ENCODE peak calls at places on chromosomes 6 and 20, in five cellular contexts. One of them, this sample, is unnamed.

GRCh38 chr20:62724692-62725595 is 16.3 kb downstream of the NTSR1 start:
- DNase-seq in A549: no peak
- DNase-seq in tibial nerve: no peak
- DNase-seq in SK-N-SH: no peak
- DNase-seq in transverse colon: no peak
- DNase-seq in this sample: no peak

GRCh38 chr6:8707956-8708772 is 272.8 kb upstream of the SLC35B3 start:
- DNase-seq in A549: peak; percentile 37
- DNase-seq in tibial nerve: no peak
- DNase-seq in SK-N-SH: no peak
- DNase-seq in transverse colon: peak; percentile 34
- DNase-seq in this sample: peak; percentile 61

GRCh38 chr20:63664861-63665594 is 6.9 kb downstream of the RTEL1 start:
- DNase-seq in A549: no peak
- DNase-seq in tibial nerve: no peak
- DNase-seq in SK-N-SH: peak; percentile 55
- DNase-seq in transverse colon: no peak
- DNase-seq in this sample: peak; percentile 64

GRCh38 chr20:52105573-52106422 is 85.8 kb downstream of the ZFP64 start:
- DNase-seq in A549: peak; percentile 68
- DNase-seq in tibial nerve: no peak
- DNase-seq in SK-N-SH: no peak
- DNase-seq in transverse colon: no peak
- DNase-seq in this sample: no peak

GRCh38 chr6:68059894-68060293 is 575.2 kb upstream of the ADGRB3 start:
- DNase-seq in A549: no peak
- DNase-seq in tibial nerve: no peak
- DNase-seq in SK-N-SH: no peak
- DNase-seq in transverse colon: no peak
- DNase-seq in this sample: no peak

GRCh38 chr6:142925575-142926110 is 19.3 kb downstream of the HIVEP2 start:
- DNase-seq in A549: peak; percentile 18
- DNase-seq in tibial nerve: no peak
- DNase-seq in SK-N-SH: no peak
- DNase-seq in transverse colon: no peak
- DNase-seq in this sample: no peak

GRCh38 chr20:6053064-6053775 is 640 bp downstream of the LRRN4 start:
- DNase-seq in A549: no peak
- DNase-seq in tibial nerve: no peak
- DNase-seq in SK-N-SH: no peak
- DNase-seq in transverse colon: no peak
- DNase-seq in this sample: no peak

GRCh38 chr6:37495199-37495913 is 4.3 kb downstream of the CCDC167 start:
- DNase-seq in A549: no peak
- DNase-seq in tibial nerve: no peak
- DNase-seq in SK-N-SH: peak; percentile 66
- DNase-seq in transverse colon: no peak
- DNase-seq in this sample: no peak

GRCh38 chr6:41492261-41492891 is 53.8 kb upstream of the FOXP4 start:
- DNase-seq in A549: no peak
- DNase-seq in tibial nerve: no peak
- DNase-seq in SK-N-SH: no peak
- DNase-seq in transverse colon: no peak
- DNase-seq in this sample: no peak

GRCh38 chr6:98835149-98836024 is 1.0 kb downstream of the POU3F2 start:
- DNase-seq in A549: peak; percentile 9
- DNase-seq in tibial nerve: no peak
- DNase-seq in SK-N-SH: peak; percentile 78
- DNase-seq in transverse colon: no peak
- DNase-seq in this sample: no peak
- H3K4me3 ChIP-seq in A549: peak overlapping the region; percentile 55
- H3K4me3 ChIP-seq in tibial nerve: peak overlapping the region; percentile 38
- H3K4me3 ChIP-seq in SK-N-SH: peak overlapping the region; percentile 69
- H3K4me3 ChIP-seq in transverse colon: no peak overlapping the region
- H3K4me3 ChIP-seq in this sample: peak overlapping the region; percentile 58

DNA sequence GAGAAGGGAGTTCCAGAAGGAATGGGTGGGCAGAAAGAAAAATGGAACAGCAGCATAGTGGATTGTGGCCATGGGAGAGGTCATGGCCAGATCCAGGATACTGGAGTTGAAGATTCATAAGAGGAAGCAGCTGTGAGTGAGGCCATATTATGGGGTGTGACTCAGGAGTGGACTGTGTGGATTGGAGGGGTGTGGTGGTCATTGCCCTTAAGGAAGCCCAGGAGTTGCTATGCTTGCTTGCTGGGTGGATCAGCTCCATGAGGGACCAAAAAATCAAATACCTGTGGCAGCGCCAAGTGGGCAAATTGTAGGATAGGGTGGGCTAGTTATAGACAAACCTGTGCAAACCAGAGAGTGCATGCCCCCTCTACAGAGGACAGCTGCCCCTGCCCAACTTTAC is 18.3 kb downstream of the LRRC1 start:
- DNase-seq in A549: no peak
- DNase-seq in tibial nerve: no peak
- DNase-seq in SK-N-SH: no peak
- DNase-seq in transverse colon: peak; percentile 70
- DNase-seq in this sample: no peak
- TF ChIP-seq EP300 in A549: no peak
- TF ChIP-seq EP300 in tibial nerve: no peak
- TF ChIP-seq EP300 in SK-N-SH: no peak
- TF ChIP-seq EP300 in transverse colon: no peak
- TF ChIP-seq EP300 in this sample: no peak

GRCh38 chr6:89267918-89268317 is 47.2 kb downstream of the GABRR2 start:
- DNase-seq in A549: no peak
- DNase-seq in tibial nerve: no peak
- DNase-seq in SK-N-SH: no peak
- DNase-seq in transverse colon: no peak
- DNase-seq in this sample: no peak
- H3K4me3 ChIP-seq in A549: no peak overlapping the region
- H3K4me3 ChIP-seq in tibial nerve: no peak overlapping the region
- H3K4me3 ChIP-seq in SK-N-SH: no peak overlapping the region
- H3K4me3 ChIP-seq in transverse colon: no peak overlapping the region
- H3K4me3 ChIP-seq in this sample: no peak overlapping the region

GRCh38 chr20:38127011-38127621 is 38.0 kb downstream of the TGM2 start:
- DNase-seq in A549: peak; percentile 58
- DNase-seq in tibial nerve: peak; percentile 26
- DNase-seq in SK-N-SH: no peak
- DNase-seq in transverse colon: no peak
- DNase-seq in this sample: no peak
- TF ChIP-seq EP300 in A549: no peak
- TF ChIP-seq EP300 in tibial nerve: peak; percentile 44
- TF ChIP-seq EP300 in SK-N-SH: peak; percentile 66
- TF ChIP-seq EP300 in transverse colon: no peak
- TF ChIP-seq EP300 in this sample: no peak

DNA sequence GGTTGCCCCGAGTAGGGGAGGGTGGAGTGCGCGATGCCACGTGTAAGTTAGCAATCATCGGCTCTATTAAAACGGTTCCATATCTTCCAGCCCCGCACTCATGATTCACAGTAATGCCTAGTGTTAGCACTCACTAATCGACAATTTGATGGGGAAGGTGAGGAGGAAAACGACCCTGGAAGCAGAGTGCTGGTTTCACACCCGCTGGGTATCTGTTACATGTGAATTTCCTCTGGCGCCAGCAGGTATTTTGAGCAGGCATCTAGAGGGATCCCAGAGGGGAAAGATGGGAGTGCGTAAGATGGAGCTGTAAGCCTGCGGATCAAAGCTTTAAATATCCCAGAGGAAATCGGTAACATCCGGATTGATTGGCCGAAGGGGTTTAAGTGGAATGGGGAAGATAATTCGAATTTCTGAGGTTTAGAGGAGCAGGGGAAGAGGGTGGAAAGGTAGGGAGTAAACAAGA is 34.7 kb upstream of the TCF21 start:
- DNase-seq in A549: no peak
- DNase-seq in tibial nerve: no peak
- DNase-seq in SK-N-SH: no peak
- DNase-seq in transverse colon: no peak
- DNase-seq in this sample: no peak
- H3K4me3 ChIP-seq in A549: no peak overlapping the region
- H3K4me3 ChIP-seq in tibial nerve: no peak overlapping the region
- H3K4me3 ChIP-seq in SK-N-SH: no peak overlapping the region
- H3K4me3 ChIP-seq in transverse colon: no peak overlapping the region
- H3K4me3 ChIP-seq in this sample: no peak overlapping the region

GRCh38 chr6:137352859-137353258 is 133.7 kb upstream of the IFNGR1 start:
- DNase-seq in A549: peak; percentile 18
- DNase-seq in tibial nerve: no peak
- DNase-seq in SK-N-SH: no peak
- DNase-seq in transverse colon: peak; percentile 12
- DNase-seq in this sample: no peak

GRCh38 chr6:137350857-137351256 is 131.7 kb upstream of the IFNGR1 start:
- DNase-seq in A549: no peak
- DNase-seq in tibial nerve: no peak
- DNase-seq in SK-N-SH: no peak
- DNase-seq in transverse colon: no peak
- DNase-seq in this sample: no peak

GRCh38 chr6:137348777-137349176 is 129.6 kb upstream of the IFNGR1 start:
- DNase-seq in A549: no peak
- DNase-seq in tibial nerve: no peak
- DNase-seq in SK-N-SH: no peak
- DNase-seq in transverse colon: no peak
- DNase-seq in this sample: no peak

GRCh38 chr6:137351890-137352289 is 132.7 kb upstream of the IFNGR1 start:
- DNase-seq in A549: peak; percentile 34
- DNase-seq in tibial nerve: no peak
- DNase-seq in SK-N-SH: no peak
- DNase-seq in transverse colon: no peak
- DNase-seq in this sample: no peak

GRCh38 chr6:137349856-137350830 is 131.0 kb upstream of the IFNGR1 start:
- DNase-seq in A549: no peak
- DNase-seq in tibial nerve: no peak
- DNase-seq in SK-N-SH: no peak
- DNase-seq in transverse colon: no peak
- DNase-seq in this sample: no peak
- TF ChIP-seq EP300 in A549: no peak
- TF ChIP-seq EP300 in tibial nerve: no peak
- TF ChIP-seq EP300 in SK-N-SH: no peak
- TF ChIP-seq EP300 in transverse colon: no peak
- TF ChIP-seq EP300 in this sample: no peak

GRCh38 chr20:10714236-10714975 is 40.6 kb upstream of the JAG1 start:
- DNase-seq in A549: no peak
- DNase-seq in tibial nerve: no peak
- DNase-seq in SK-N-SH: no peak
- DNase-seq in transverse colon: no peak
- DNase-seq in this sample: no peak
- H3K4me3 ChIP-seq in A549: no peak overlapping the region
- H3K4me3 ChIP-seq in tibial nerve: no peak overlapping the region
- H3K4me3 ChIP-seq in SK-N-SH: no peak overlapping the region
- H3K4me3 ChIP-seq in transverse colon: no peak overlapping the region
- H3K4me3 ChIP-seq in this sample: no peak overlapping the region

GRCh38 chr6:20791932-20792331 is 257.7 kb downstream of the CDKAL1 start:
- DNase-seq in A549: no peak
- DNase-seq in tibial nerve: no peak
- DNase-seq in SK-N-SH: peak; percentile 13
- DNase-seq in transverse colon: no peak
- DNase-seq in this sample: no peak

GRCh38 chr6:20790032-20790791 is 256.0 kb downstream of the CDKAL1 start:
- DNase-seq in A549: no peak
- DNase-seq in tibial nerve: no peak
- DNase-seq in SK-N-SH: no peak
- DNase-seq in transverse colon: no peak
- DNase-seq in this sample: no peak

GRCh38 chr6:20793174-20793573 is 258.9 kb downstream of the CDKAL1 start:
- DNase-seq in A549: no peak
- DNase-seq in tibial nerve: no peak
- DNase-seq in SK-N-SH: no peak
- DNase-seq in transverse colon: no peak
- DNase-seq in this sample: no peak

GRCh38 chr6:20789162-20789561 is 254.9 kb downstream of the CDKAL1 start:
- DNase-seq in A549: peak; percentile 22
- DNase-seq in tibial nerve: no peak
- DNase-seq in SK-N-SH: no peak
- DNase-seq in transverse colon: no peak
- DNase-seq in this sample: no peak

DNA sequence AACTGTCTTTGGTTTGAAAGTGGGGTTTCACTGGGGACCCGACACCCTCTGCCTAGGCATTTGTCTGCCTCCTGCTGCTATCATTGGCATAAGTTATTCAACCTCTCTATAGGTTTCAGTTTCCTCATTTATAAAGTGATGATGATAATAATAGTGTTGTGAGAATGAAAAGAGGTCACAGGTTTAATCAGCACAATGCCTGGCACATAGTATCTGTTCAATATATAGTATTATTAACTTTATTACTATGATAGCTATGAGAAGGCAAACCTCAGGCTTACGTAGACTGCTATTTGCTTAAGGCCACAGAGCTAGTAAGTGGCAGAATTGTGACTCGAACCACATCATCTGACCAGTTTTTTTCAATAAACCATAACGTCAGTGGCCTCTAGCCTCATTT is 256.8 kb downstream of the CDKAL1 start:
- DNase-seq in A549: no peak
- DNase-seq in tibial nerve: no peak
- DNase-seq in SK-N-SH: no peak
- DNase-seq in transverse colon: no peak
- DNase-seq in this sample: no peak
- TF ChIP-seq EP300 in A549: no peak
- TF ChIP-seq EP300 in tibial nerve: no peak
- TF ChIP-seq EP300 in SK-N-SH: no peak
- TF ChIP-seq EP300 in transverse colon: no peak
- TF ChIP-seq EP300 in this sample: no peak

GRCh38 chr20:46879386-46879785 is 15.3 kb upstream of the EYA2 start:
- DNase-seq in A549: no peak
- DNase-seq in tibial nerve: no peak
- DNase-seq in SK-N-SH: no peak
- DNase-seq in transverse colon: no peak
- DNase-seq in this sample: no peak
- H3K4me3 ChIP-seq in A549: no peak overlapping the region
- H3K4me3 ChIP-seq in tibial nerve: no peak overlapping the region
- H3K4me3 ChIP-seq in SK-N-SH: no peak overlapping the region
- H3K4me3 ChIP-seq in transverse colon: no peak overlapping the region
- H3K4me3 ChIP-seq in this sample: no peak overlapping the region

GRCh38 chr20:2701671-2702081 is 9.1 kb downstream of the EBF4 start:
- DNase-seq in A549: no peak
- DNase-seq in tibial nerve: no peak
- DNase-seq in SK-N-SH: no peak
- DNase-seq in transverse colon: no peak
- DNase-seq in this sample: no peak
- TF ChIP-seq EP300 in A549: no peak
- TF ChIP-seq EP300 in tibial nerve: no peak
- TF ChIP-seq EP300 in SK-N-SH: no peak
- TF ChIP-seq EP300 in transverse colon: no peak
- TF ChIP-seq EP300 in this sample: no peak

This sample was measured in upper lobe of left lung.